ENCODE peak calls at places on chromosomes 13 and 19, in nine cellular contexts. One of them, this sample, is unnamed.

GRCh38 chr19:7505682-7506384 is 10.1 kb upstream of the ZNF358 start:
- DNase-seq in thoracic aorta: no peak
- DNase-seq in upper lobe of left lung: no peak
- DNase-seq in T follicular helper cell: no peak
- DNase-seq in stimulated activated naive B cell treated with anti-CD40 and anti-IgM and Interleukin-4, amounts not matched to agents 10 μg/mL and 1 μg/mL and 100 μg/mL, for 72 hours: no peak
- DNase-seq in B cell: peak; percentile 76
- DNase-seq in NCI-H524: no peak
- DNase-seq in BE2C: no peak
- DNase-seq in left ventricle myocardium superior: no peak
- DNase-seq in this sample: peak; percentile 4

GRCh38 chr13:20609145-20609544 is 42.2 kb downstream of the IFT88 start:
- DNase-seq in thoracic aorta: no peak
- DNase-seq in upper lobe of left lung: no peak
- DNase-seq in T follicular helper cell: no peak
- DNase-seq in stimulated activated naive B cell treated with anti-CD40 and anti-IgM and Interleukin-4, amounts not matched to agents 10 μg/mL and 1 μg/mL and 100 μg/mL, for 72 hours: no peak
- DNase-seq in B cell: no peak
- DNase-seq in NCI-H524: no peak
- DNase-seq in BE2C: no peak
- DNase-seq in left ventricle myocardium superior: no peak
- DNase-seq in this sample: peak; percentile 74

GRCh38 chr13:113839536-113840204 is 24.2 kb downstream of the GAS6 start:
- DNase-seq in thoracic aorta: no peak
- DNase-seq in upper lobe of left lung: no peak
- DNase-seq in T follicular helper cell: no peak
- DNase-seq in stimulated activated naive B cell treated with anti-CD40 and anti-IgM and Interleukin-4, amounts not matched to agents 10 μg/mL and 1 μg/mL and 100 μg/mL, for 72 hours: no peak
- DNase-seq in B cell: no peak
- DNase-seq in NCI-H524: no peak
- DNase-seq in BE2C: no peak
- DNase-seq in left ventricle myocardium superior: peak; percentile 79
- DNase-seq in this sample: no peak

GRCh38 chr19:597406-598315 is 8.0 kb downstream of the HCN2 start:
- DNase-seq in thoracic aorta: no peak
- DNase-seq in upper lobe of left lung: no peak
- DNase-seq in T follicular helper cell: no peak
- DNase-seq in stimulated activated naive B cell treated with anti-CD40 and anti-IgM and Interleukin-4, amounts not matched to agents 10 μg/mL and 1 μg/mL and 100 μg/mL, for 72 hours: no peak
- DNase-seq in B cell: no peak
- DNase-seq in NCI-H524: no peak
- DNase-seq in BE2C: no peak
- DNase-seq in left ventricle myocardium superior: no peak
- DNase-seq in this sample: no peak

GRCh38 chr13:77429320-77430142 is 102.6 kb upstream of the MYCBP2 start:
- DNase-seq in thoracic aorta: no peak
- DNase-seq in upper lobe of left lung: no peak
- DNase-seq in T follicular helper cell: no peak
- DNase-seq in stimulated activated naive B cell treated with anti-CD40 and anti-IgM and Interleukin-4, amounts not matched to agents 10 μg/mL and 1 μg/mL and 100 μg/mL, for 72 hours: peak; percentile 77
- DNase-seq in B cell: peak; percentile 35
- DNase-seq in NCI-H524: no peak
- DNase-seq in BE2C: no peak
- DNase-seq in left ventricle myocardium superior: no peak
- DNase-seq in this sample: no peak

GRCh38 chr19:32406161-32407003 is 812 bp downstream of the DPY19L3 start:
- DNase-seq in thoracic aorta: no peak
- DNase-seq in upper lobe of left lung: no peak
- DNase-seq in T follicular helper cell: no peak
- DNase-seq in stimulated activated naive B cell treated with anti-CD40 and anti-IgM and Interleukin-4, amounts not matched to agents 10 μg/mL and 1 μg/mL and 100 μg/mL, for 72 hours: no peak
- DNase-seq in B cell: no peak
- DNase-seq in NCI-H524: peak; percentile 9
- DNase-seq in BE2C: no peak
- DNase-seq in left ventricle myocardium superior: no peak
- DNase-seq in this sample: peak; percentile 12

GRCh38 chr13:110683921-110684320 is 22.0 kb downstream of the CARS2 start:
- DNase-seq in thoracic aorta: no peak
- DNase-seq in upper lobe of left lung: no peak
- DNase-seq in T follicular helper cell: no peak
- DNase-seq in stimulated activated naive B cell treated with anti-CD40 and anti-IgM and Interleukin-4, amounts not matched to agents 10 μg/mL and 1 μg/mL and 100 μg/mL, for 72 hours: no peak
- DNase-seq in B cell: no peak
- DNase-seq in NCI-H524: no peak
- DNase-seq in BE2C: no peak
- DNase-seq in left ventricle myocardium superior: no peak
- DNase-seq in this sample: no peak

GRCh38 chr19:31338069-31338767 is 11.0 kb downstream of the TSHZ3 start:
- DNase-seq in thoracic aorta: no peak
- DNase-seq in upper lobe of left lung: no peak
- DNase-seq in T follicular helper cell: no peak
- DNase-seq in stimulated activated naive B cell treated with anti-CD40 and anti-IgM and Interleukin-4, amounts not matched to agents 10 μg/mL and 1 μg/mL and 100 μg/mL, for 72 hours: no peak
- DNase-seq in B cell: no peak
- DNase-seq in NCI-H524: no peak
- DNase-seq in BE2C: peak; percentile 84
- DNase-seq in left ventricle myocardium superior: peak; percentile 68
- DNase-seq in this sample: no peak

GRCh38 chr19:23531231-23531790 is 136.0 kb upstream of the ZNF91 start:
- DNase-seq in thoracic aorta: no peak
- DNase-seq in upper lobe of left lung: no peak
- DNase-seq in T follicular helper cell: no peak
- DNase-seq in stimulated activated naive B cell treated with anti-CD40 and anti-IgM and Interleukin-4, amounts not matched to agents 10 μg/mL and 1 μg/mL and 100 μg/mL, for 72 hours: no peak
- DNase-seq in B cell: no peak
- DNase-seq in NCI-H524: no peak
- DNase-seq in BE2C: no peak
- DNase-seq in left ventricle myocardium superior: no peak
- DNase-seq in this sample: no peak

GRCh38 chr13:80850771-80851170 is 509.8 kb upstream of the SPRY2 start:
- DNase-seq in thoracic aorta: no peak
- DNase-seq in upper lobe of left lung: no peak
- DNase-seq in T follicular helper cell: no peak
- DNase-seq in stimulated activated naive B cell treated with anti-CD40 and anti-IgM and Interleukin-4, amounts not matched to agents 10 μg/mL and 1 μg/mL and 100 μg/mL, for 72 hours: no peak
- DNase-seq in B cell: no peak
- DNase-seq in NCI-H524: no peak
- DNase-seq in BE2C: no peak
- DNase-seq in left ventricle myocardium superior: no peak
- DNase-seq in this sample: no peak

GRCh38 chr13:65965496-65965895 is 1264.6 kb downstream of the PCDH9 start:
- DNase-seq in thoracic aorta: no peak
- DNase-seq in upper lobe of left lung: no peak
- DNase-seq in T follicular helper cell: no peak
- DNase-seq in stimulated activated naive B cell treated with anti-CD40 and anti-IgM and Interleukin-4, amounts not matched to agents 10 μg/mL and 1 μg/mL and 100 μg/mL, for 72 hours: no peak
- DNase-seq in B cell: no peak
- DNase-seq in NCI-H524: no peak
- DNase-seq in BE2C: no peak
- DNase-seq in left ventricle myocardium superior: no peak
- DNase-seq in this sample: no peak

GRCh38 chr13:74966814-74967213 is 515.2 kb downstream of the TBC1D4 start:
- DNase-seq in thoracic aorta: no peak
- DNase-seq in upper lobe of left lung: no peak
- DNase-seq in T follicular helper cell: no peak
- DNase-seq in stimulated activated naive B cell treated with anti-CD40 and anti-IgM and Interleukin-4, amounts not matched to agents 10 μg/mL and 1 μg/mL and 100 μg/mL, for 72 hours: no peak
- DNase-seq in B cell: no peak
- DNase-seq in NCI-H524: peak; percentile 21
- DNase-seq in BE2C: peak; percentile 49
- DNase-seq in left ventricle myocardium superior: no peak
- DNase-seq in this sample: peak; percentile 82

GRCh38 chr13:24032252-24032651 is 128.3 kb upstream of the SPATA13 start:
- DNase-seq in thoracic aorta: no peak
- DNase-seq in upper lobe of left lung: no peak
- DNase-seq in T follicular helper cell: no peak
- DNase-seq in stimulated activated naive B cell treated with anti-CD40 and anti-IgM and Interleukin-4, amounts not matched to agents 10 μg/mL and 1 μg/mL and 100 μg/mL, for 72 hours: no peak
- DNase-seq in B cell: no peak
- DNase-seq in NCI-H524: no peak
- DNase-seq in BE2C: no peak
- DNase-seq in left ventricle myocardium superior: no peak
- DNase-seq in this sample: no peak

GRCh38 chr19:20151617-20152145 is 15.3 kb upstream of the ZNF486 start:
- DNase-seq in thoracic aorta: no peak
- DNase-seq in upper lobe of left lung: no peak
- DNase-seq in T follicular helper cell: no peak
- DNase-seq in stimulated activated naive B cell treated with anti-CD40 and anti-IgM and Interleukin-4, amounts not matched to agents 10 μg/mL and 1 μg/mL and 100 μg/mL, for 72 hours: no peak
- DNase-seq in B cell: no peak
- DNase-seq in NCI-H524: no peak
- DNase-seq in BE2C: no peak
- DNase-seq in left ventricle myocardium superior: no peak
- DNase-seq in this sample: no peak

GRCh38 chr19:33902802-33903488 is 106.3 kb downstream of the KCTD15 start:
- DNase-seq in thoracic aorta: no peak
- DNase-seq in upper lobe of left lung: no peak
- DNase-seq in T follicular helper cell: no peak
- DNase-seq in stimulated activated naive B cell treated with anti-CD40 and anti-IgM and Interleukin-4, amounts not matched to agents 10 μg/mL and 1 μg/mL and 100 μg/mL, for 72 hours: no peak
- DNase-seq in B cell: no peak
- DNase-seq in NCI-H524: no peak
- DNase-seq in BE2C: no peak
- DNase-seq in left ventricle myocardium superior: no peak
- DNase-seq in this sample: no peak

GRCh38 chr13:112670118-112670517 is 19.7 kb upstream of the ATP11A start:
- DNase-seq in thoracic aorta: no peak
- DNase-seq in upper lobe of left lung: no peak
- DNase-seq in T follicular helper cell: no peak
- DNase-seq in stimulated activated naive B cell treated with anti-CD40 and anti-IgM and Interleukin-4, amounts not matched to agents 10 μg/mL and 1 μg/mL and 100 μg/mL, for 72 hours: no peak
- DNase-seq in B cell: no peak
- DNase-seq in NCI-H524: peak; percentile 75
- DNase-seq in BE2C: no peak
- DNase-seq in left ventricle myocardium superior: no peak
- DNase-seq in this sample: no peak

GRCh38 chr13:43908156-43909126 is 28.7 kb downstream of the LACC1 start:
- DNase-seq in thoracic aorta: no peak
- DNase-seq in upper lobe of left lung: no peak
- DNase-seq in T follicular helper cell: no peak
- DNase-seq in stimulated activated naive B cell treated with anti-CD40 and anti-IgM and Interleukin-4, amounts not matched to agents 10 μg/mL and 1 μg/mL and 100 μg/mL, for 72 hours: no peak
- DNase-seq in B cell: no peak
- DNase-seq in NCI-H524: peak; percentile 30
- DNase-seq in BE2C: no peak
- DNase-seq in left ventricle myocardium superior: no peak
- DNase-seq in this sample: peak; percentile 66

GRCh38 chr13:46595136-46595917 is 42.4 kb downstream of the LRCH1 start:
- DNase-seq in thoracic aorta: no peak
- DNase-seq in upper lobe of left lung: no peak
- DNase-seq in T follicular helper cell: no peak
- DNase-seq in stimulated activated naive B cell treated with anti-CD40 and anti-IgM and Interleukin-4, amounts not matched to agents 10 μg/mL and 1 μg/mL and 100 μg/mL, for 72 hours: no peak
- DNase-seq in B cell: peak; percentile 22
- DNase-seq in NCI-H524: no peak
- DNase-seq in BE2C: no peak
- DNase-seq in left ventricle myocardium superior: no peak
- DNase-seq in this sample: peak; percentile 70